ENCODE peak calls at places on chromosome 20, in ten cellular contexts. N is cerebellar cortex; T is iPS DF 19.7; L is fibroblast of mammary gland; O is stimulated activated CD4-positive, alpha-beta T cell treated with anti-CD3 and anti-CD28 coated beads, Interleukin-4, amount 100 ng/mL, for 1 hour; P is ACHN; G is H9; D is T-helper 1 cell; B is M059J; Q is NCI-H1048. R is an unnamed sample.

GRCh38 chr20:40634891-40635290 is 54.1 kb downstream of the MAFB start:
- DNase-seq in Q (no peak), P (no peak), N (no peak), G (no peak), D (no peak), T (no peak), O (no peak), B (no peak), L (no peak), R (no peak)

GRCh38 chr20:59455392-59456341 is 148.7 kb upstream of the PHACTR3 start:
- DNase-seq in D (no peak), T (no peak), P (peak), G (no peak), L (peak), B (peak), O (no peak), N (peak), Q (no peak), R (peak)

GRCh38 chr20:51042657-51043247 is 19.8 kb upstream of the KCNG1 start:
- DNase-seq in N (no peak), D (no peak), Q (no peak), L (no peak), P (no peak), T (no peak), B (no peak), O (no peak), G (peak), R (peak)

GRCh38 chr20:25058051-25058796 is at the start of gene ACSS1:
- DNase-seq in P (peak), T (no peak), D (peak), N (no peak), B (peak), L (no peak), Q (no peak), G (peak), O (peak), R (peak)

GRCh38 chr20:1934162-1934561 is 39.0 kb downstream of the SIRPA start:
- DNase-seq in N (no peak), T (no peak), D (no peak), G (no peak), P (no peak), Q (no peak), O (no peak), L (peak), B (peak), R (no peak)

GRCh38 chr20:542777-543368 is 717 bp downstream of the CSNK2A1 start:
- DNase-seq in D (no peak), G (no peak), L (no peak), T (no peak), Q (no peak), P (no peak), B (no peak), O (peak), N (no peak), R (no peak)

GRCh38 chr20:15823718-15824117 is 749.5 kb downstream of the KIF16B start:
- DNase-seq in L (no peak), T (no peak), O (no peak), D (no peak), Q (no peak), G (no peak), P (no peak), N (no peak), B (no peak), R (no peak)

GRCh38 chr20:41738584-41739193 is 120.5 kb upstream of the CHD6 start:
- DNase-seq in B (peak), P (peak), O (peak), L (peak), T (no peak), Q (no peak), N (peak), D (no peak), G (peak), R (peak)

GRCh38 chr20:32841174-32841573 is 17.5 kb upstream of the EFCAB8 start:
- DNase-seq in Q (no peak), L (no peak), O (no peak), T (no peak), B (no peak), G (no peak), P (no peak), D (no peak), N (no peak), R (no peak)

GRCh38 chr20:32970973-32971300 is 33.3 kb downstream of the SUN5 start:
- DNase-seq in O (no peak), G (peak), N (no peak), Q (no peak), B (no peak), D (no peak), T (no peak), L (no peak), P (no peak), R (peak)

GRCh38 chr20:3677733-3678132 is 4.1 kb downstream of the ADAM33 start:
- DNase-seq in Q (no peak), D (no peak), B (no peak), T (no peak), L (peak), N (no peak), P (no peak), G (no peak), O (no peak), R (no peak)

GRCh38 chr20:51573576-51574243 is 31.2 kb upstream of the NFATC2 start:
- DNase-seq in L (peak), O (no peak), N (no peak), D (no peak), P (no peak), B (no peak), T (no peak), G (no peak), Q (no peak), R (no peak)

GRCh38 chr20:50284811-50285375 is 94.3 kb downstream of the CEBPB start:
- DNase-seq in T (no peak), L (no peak), P (no peak), D (no peak), B (no peak), O (no peak), G (no peak), Q (no peak), N (no peak), R (peak)

GRCh38 chr20:52035977-52036376 is 155.6 kb downstream of the ZFP64 start:
- DNase-seq in Q (no peak), B (peak), T (no peak), D (no peak), N (no peak), G (no peak), L (no peak), P (no peak), O (no peak), R (no peak)

GRCh38 chr20:31951530-31952453 is at the start of gene PDRG1:
- DNase-seq in D (peak), G (peak), Q (peak), P (peak), L (peak), T (peak), N (peak), O (peak), B (peak), R (peak)

GRCh38 chr20:24576447-24576846 is 107.0 kb downstream of the SYNDIG1 start:
- DNase-seq in O (no peak), G (no peak), B (no peak), D (no peak), T (no peak), L (no peak), P (no peak), N (no peak), Q (no peak), R (no peak)

GRCh38 chr20:10313215-10313614 is 94.6 kb downstream of the SNAP25 start:
- DNase-seq in Q (no peak), D (no peak), N (peak), G (no peak), T (no peak), L (peak), O (no peak), P (no peak), B (no peak), R (no peak)

GRCh38 chr20:47468290-47469050 is 33.2 kb upstream of the NCOA3 start:
- DNase-seq in O (no peak), P (no peak), L (no peak), Q (no peak), G (no peak), T (no peak), D (no peak), N (no peak), B (no peak), R (no peak)

R was measured in H7.